ENCODE peak calls at places on chromosomes 6 and 20, in seven cellular contexts. Y is kidney epithelial cell, M is AG04450, W is endothelial cell of umbilical vein, A is ascending aorta, K is kidney, Q is heart right ventricle. C is an unnamed sample.

GRCh38 chr6:75128881-75129570 is 76.8 kb downstream of the COL12A1 start:
- DNase-seq in K (no peak), W (no peak), A (no peak), Q (no peak), M (no peak), Y (no peak), C (no peak)

GRCh38 chr6:127812985-127813681 is 87.7 kb downstream of the THEMIS start:
- DNase-seq in K (no peak), W (no peak), Y (no peak), Q (no peak), M (no peak), A (no peak), C (no peak)

GRCh38 chr6:73798592-73798991 is 102.6 kb downstream of the CD109 start:
- DNase-seq in A (no peak), Y (peak), Q (peak), W (peak), M (peak), K (no peak), C (no peak)

GRCh38 chr6:130322673-130323268 is 43.0 kb upstream of the TMEM200A start:
- DNase-seq in K (no peak), Q (peak), W (peak), M (peak), Y (no peak), A (peak), C (no peak)

GRCh38 chr6:138278326-138278725 is 60.0 kb upstream of the PBOV1 start:
- DNase-seq in Q (peak), Y (no peak), W (no peak), M (no peak), A (no peak), K (no peak), C (no peak)

GRCh38 chr6:90083891-90084290 is 189.6 kb downstream of the GJA10 start:
- DNase-seq in M (no peak), A (no peak), W (no peak), Y (no peak), Q (no peak), K (no peak), C (no peak)

GRCh38 chr20:10427060-10427692 is 6.8 kb downstream of the MKKS start:
- DNase-seq in M (peak), A (peak), Q (peak), Y (no peak), K (peak), W (peak), C (no peak)

GRCh38 chr6:83592770-83593394 is 80.5 kb downstream of the PRSS35 start:
- DNase-seq in A (no peak), Q (no peak), Y (no peak), K (no peak), M (no peak), W (peak), C (no peak)

GRCh38 chr20:63626424-63627128 is at the start of gene GMEB2:
- DNase-seq in K (peak), Y (no peak), Q (peak), M (no peak), A (peak), W (no peak), C (peak)

GRCh38 chr20:11274137-11274536 is 600.3 kb upstream of the JAG1 start:
- DNase-seq in A (peak), W (peak), Y (no peak), M (peak), Q (peak), K (no peak), C (no peak)

GRCh38 chr20:62437985-62438384 is 10.6 kb upstream of the RBBP8NL start:
- DNase-seq in M (no peak), W (no peak), Q (no peak), A (no peak), Y (no peak), K (no peak), C (no peak)

GRCh38 chr20:58605292-58606065 is 45.6 kb upstream of the STX16 start:
- DNase-seq in M (no peak), Y (no peak), Q (no peak), A (no peak), W (no peak), K (no peak), C (no peak)

GRCh38 chr6:123715243-123715863 is 78.6 kb upstream of the TRDN start:
- DNase-seq in Y (no peak), Q (peak), A (no peak), K (no peak), W (peak), M (no peak), C (no peak)

GRCh38 chr20:54292186-54292585 is 84.3 kb downstream of the PFDN4 start:
- DNase-seq in W (peak), Y (no peak), Q (no peak), A (no peak), M (no peak), K (no peak), C (no peak)

GRCh38 chr20:63548992-63549391 is 1.4 kb upstream of the SRMS start:
- DNase-seq in Q (no peak), A (no peak), M (no peak), K (no peak), W (no peak), Y (no peak), C (no peak)

GRCh38 chr6:6696867-6697531 is 108.5 kb downstream of the LY86 start:
- DNase-seq in A (no peak), Y (no peak), Q (peak), K (peak), M (no peak), W (peak), C (no peak)

GRCh38 chr20:39112196-39112743 is 150.1 kb downstream of the DHX35 start:
- DNase-seq in M (no peak), Q (peak), Y (no peak), W (peak), K (no peak), A (no peak), C (no peak)

DNA sequence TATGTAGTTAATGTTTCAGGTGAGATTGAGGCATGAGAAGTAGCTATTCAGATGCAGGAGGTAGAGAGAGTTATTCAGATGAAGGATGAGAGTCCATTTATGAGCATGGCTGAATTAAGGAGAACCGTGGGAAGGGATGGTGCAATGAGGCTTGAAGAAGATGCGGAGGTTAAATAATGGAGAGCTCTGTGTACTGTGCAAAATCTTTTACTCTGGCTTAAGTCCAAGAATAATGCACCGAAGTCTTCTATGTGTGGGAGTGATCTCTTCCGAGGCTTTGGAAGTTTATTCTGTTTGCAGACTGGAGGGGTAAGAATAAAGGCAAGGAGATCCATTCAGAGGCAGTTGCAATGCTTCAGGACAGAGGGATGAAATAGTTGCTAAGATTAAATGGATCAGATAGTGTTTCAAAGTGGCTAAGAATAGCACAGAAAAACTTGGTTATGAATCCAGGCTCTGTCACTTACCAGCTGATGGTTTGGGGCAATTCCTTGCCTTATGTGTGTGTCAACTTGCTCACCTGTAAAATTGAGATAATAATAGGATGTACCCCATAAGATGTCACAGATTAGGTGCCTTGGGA is 467.1 kb downstream of the HDGFL1 start:
- DNase-seq in A (no peak), Y (peak), K (no peak), Q (no peak), M (no peak), W (no peak), C (no peak)
- TF ChIP-seq CTCF in A (no peak), Y (no peak), K (no peak), Q (no peak), M (no peak), W (no peak), C (no peak)

GRCh38 chr20:49482621-49483017 is at the start of gene KCNB1:
- DNase-seq in W (peak), M (no peak), Q (peak), Y (no peak), A (peak), K (peak), C (no peak)
- TF ChIP-seq CTCF in W (no peak), M (no peak), Q (no peak), Y (no peak), A (peak), K (no peak), C (peak)

DNA sequence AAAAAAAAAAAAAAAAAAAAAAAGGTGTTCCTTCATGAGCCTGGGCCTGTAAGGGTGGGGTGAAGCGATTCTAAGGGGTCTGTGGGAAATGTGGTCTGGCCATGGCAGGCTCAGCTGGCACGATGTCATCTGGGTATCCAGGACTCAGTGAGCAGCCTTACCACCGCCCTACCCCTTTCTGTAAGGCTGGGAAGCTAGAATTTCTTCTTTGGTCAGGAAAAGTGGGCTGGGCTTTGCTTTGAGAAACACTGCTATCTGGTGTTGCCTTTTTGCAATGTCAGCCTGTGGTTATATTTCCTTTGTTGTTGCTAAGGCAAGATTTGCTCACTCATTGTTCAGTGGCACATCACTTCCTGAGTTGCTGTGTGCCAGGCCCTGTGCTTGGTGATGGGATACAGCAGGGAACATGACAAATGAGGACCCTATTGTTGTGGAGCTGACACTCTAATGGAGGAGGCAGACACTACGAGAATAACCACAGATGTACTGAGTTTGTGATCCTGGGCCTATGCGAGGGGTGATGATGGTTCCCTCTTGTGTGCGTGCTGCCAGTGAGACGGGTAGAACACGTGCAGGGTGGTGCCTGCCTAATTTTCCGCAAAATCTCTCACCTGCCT is 45.9 kb upstream of the ZNFX1 start:
- DNase-seq in Q (no peak), K (no peak), A (no peak), W (peak), Y (peak), M (peak), C (no peak)
- TF ChIP-seq CTCF in Q (no peak), K (peak), A (peak), W (peak), Y (peak), M (peak), C (peak)

GRCh38 chr20:50256577-50256976 is 65.9 kb downstream of the CEBPB start:
- DNase-seq in Q (no peak), Y (no peak), M (no peak), K (no peak), A (no peak), W (no peak), C (no peak)
- TF ChIP-seq CTCF in Q (no peak), Y (no peak), M (no peak), K (no peak), A (no peak), W (no peak), C (no peak)

GRCh38 chr6:39638126-39638822 is 86.9 kb downstream of the KIF6 start:
- DNase-seq in W (no peak), Q (no peak), K (no peak), Y (no peak), M (no peak), A (no peak), C (no peak)

GRCh38 chr6:39646751-39647420 is 78.3 kb downstream of the KIF6 start:
- DNase-seq in K (no peak), Q (no peak), Y (no peak), M (no peak), W (no peak), A (no peak), C (no peak)

DNA sequence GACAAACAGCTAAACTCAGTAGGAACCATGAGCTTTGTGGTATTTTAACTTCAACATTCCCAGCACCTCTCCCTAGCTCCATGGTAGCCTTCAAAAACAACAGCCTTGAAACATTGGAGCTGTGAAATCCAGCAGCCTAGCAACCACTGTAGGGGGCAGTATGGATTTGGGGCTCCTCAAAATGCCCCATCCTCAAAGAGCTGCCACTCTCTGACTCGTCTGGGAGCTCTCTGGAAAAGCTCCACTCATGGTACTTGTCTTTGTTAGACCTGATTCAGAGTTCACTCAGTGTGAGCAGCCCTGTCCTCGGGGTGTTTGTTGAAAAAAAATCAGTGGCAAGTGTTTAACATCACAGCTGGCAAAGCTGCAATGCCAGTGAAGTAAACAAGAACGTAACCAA is 82.9 kb downstream of the KIF6 start:
- DNase-seq in K (no peak), Q (no peak), M (no peak), A (no peak), W (no peak), Y (no peak), C (no peak)
- TF ChIP-seq CTCF in K (no peak), Q (no peak), M (no peak), A (no peak), W (no peak), Y (no peak), C (peak)

DNA sequence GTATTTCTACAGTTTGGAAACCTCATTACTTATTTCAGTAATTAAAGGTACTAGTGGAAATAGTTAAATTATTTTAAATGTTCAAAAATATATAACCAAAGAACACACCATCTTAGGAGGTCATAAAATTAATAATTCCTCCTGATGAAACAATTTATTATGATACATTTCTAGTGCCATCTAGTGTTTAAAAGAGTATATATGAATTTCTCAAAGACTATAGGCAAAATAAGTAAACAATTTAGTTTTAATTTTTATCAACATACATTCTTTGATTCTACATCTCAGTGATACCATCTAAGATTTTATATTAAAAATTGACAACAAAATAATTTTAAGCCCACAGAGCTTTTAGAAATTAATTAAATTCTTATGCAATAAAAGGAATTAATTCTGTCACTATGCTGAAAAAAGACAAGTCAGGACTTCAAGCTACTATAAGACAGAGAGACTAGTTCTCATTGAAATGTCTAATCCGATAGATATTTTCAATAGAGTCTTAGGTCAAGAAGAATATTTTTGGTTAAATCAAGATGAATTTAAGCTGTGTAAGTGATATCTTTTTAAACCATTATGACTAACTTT is 107.8 kb upstream of the RNF217 start:
- DNase-seq in Q (no peak), Y (no peak), K (no peak), A (no peak), W (peak), M (no peak), C (no peak)
- TF ChIP-seq CTCF in Q (no peak), Y (no peak), K (no peak), A (no peak), W (no peak), M (no peak), C (peak)

GRCh38 chr6:84764332-84765049 is at the start of gene TBX18:
- DNase-seq in W (peak), Q (peak), A (peak), Y (peak), M (peak), K (peak), C (peak)

GRCh38 chr6:84762941-84763396 is 1.4 kb downstream of the TBX18 start:
- DNase-seq in K (peak), A (no peak), Q (no peak), M (no peak), Y (no peak), W (peak), C (no peak)

GRCh38 chr6:84763397-84764331 is 734 bp downstream of the TBX18 start:
- DNase-seq in Y (no peak), Q (peak), A (peak), K (peak), W (peak), M (no peak), C (no peak)

GRCh38 chr6:84766118-84766683 is 1.8 kb upstream of the TBX18 start:
- DNase-seq in W (no peak), K (peak), Q (no peak), A (no peak), Y (no peak), M (no peak), C (no peak)

GRCh38 chr6:84762220-84762940 is 2.0 kb downstream of the TBX18 start:
- DNase-seq in K (peak), M (no peak), Q (no peak), Y (no peak), W (peak), A (peak), C (no peak)
- TF ChIP-seq CTCF in K (no peak), M (peak), Q (no peak), Y (peak), W (peak), A (peak), C (peak)

GRCh38 chr6:27279513-27280063 is 32.1 kb downstream of the PRSS16 start:
- DNase-seq in K (no peak), Q (no peak), Y (no peak), W (no peak), A (no peak), M (no peak), C (no peak)
- TF ChIP-seq CTCF in K (no peak), Q (no peak), Y (no peak), W (no peak), A (no peak), M (no peak), C (no peak)

DNA sequence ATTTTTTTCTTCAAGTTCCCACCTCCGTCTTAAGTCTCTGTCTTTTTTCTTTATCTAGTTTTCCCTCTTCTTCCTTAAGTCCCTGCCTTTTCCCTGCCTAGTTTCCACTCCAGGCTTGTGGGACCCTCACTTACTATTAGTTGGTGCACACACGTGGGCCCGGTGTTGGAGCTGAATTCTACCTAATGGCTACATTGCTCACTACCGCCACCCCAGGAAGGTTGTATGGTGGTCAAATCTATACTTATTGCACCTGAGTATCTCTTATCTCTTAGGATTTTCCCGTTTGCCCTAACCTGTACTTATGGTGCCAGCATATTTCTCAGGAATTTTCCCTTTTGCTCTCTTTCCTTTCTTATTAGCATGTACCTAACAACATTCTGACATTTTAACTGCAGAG is 692.8 kb downstream of the EPM2A start:
- DNase-seq in K (no peak), A (no peak), Y (no peak), M (no peak), Q (no peak), W (no peak), C (no peak)
- TF ChIP-seq CTCF in K (no peak), A (no peak), Y (peak), M (peak), Q (no peak), W (no peak), C (peak)

C was measured in chondrocyte.